ENCODE peak calls at places on chromosomes 16 and 17, in nine cellular contexts. O is fibroblast of pulmonary artery; X is ovary; C is activated CD8-positive, alpha-beta memory T cell treated with anti-CD3 and anti-CD28 coated beads, Interleukin-2, amount 10 ng/mL, durations not matched to agents 7 days and 5 days; D is effector memory CD4-positive, alpha-beta T cell; T is activated CD8-positive, alpha-beta T cell treated with anti-CD3 and anti-CD28 coated beads, Interleukin-2, amount 10 ng/mL, durations not matched to agents 7 days and 5 days; Z is stimulated activated naive CD8-positive, alpha-beta T cell treated with anti-CD3 and anti-CD28 coated beads, Interleukin-15, Interleukin-2, amounts not matched to agents 100 U/mL and 50 U/mL, for 24 hours; A is OCI-LY7; K is RWPE1. N is an unnamed sample.

GRCh38 chr17:81731271-81731670 is 19.2 kb downstream of the SLC25A10 start:
- DNase-seq in O (peak), X (no peak), C (no peak), D (no peak), T (no peak), Z (no peak), A (no peak), K (no peak), N (no peak)

GRCh38 chr17:79793924-79794304 is 3.0 kb downstream of the CBX8 start:
- DNase-seq in O (peak), X (no peak), C (no peak), D (no peak), T (no peak), Z (no peak), A (no peak), K (no peak), N (no peak)

GRCh38 chr17:79845601-79845949 is 6.3 kb upstream of the CBX4 start:
- DNase-seq in O (no peak), X (peak), C (no peak), D (no peak), T (no peak), Z (no peak), A (no peak), K (no peak), N (no peak)

GRCh38 chr16:3846595-3847091 is 33.9 kb downstream of the CREBBP start:
- DNase-seq in O (no peak), X (no peak), C (no peak), D (no peak), T (no peak), Z (no peak), A (no peak), K (no peak), N (no peak)

GRCh38 chr17:37084375-37084774 is 135.6 kb downstream of the AATF start:
- DNase-seq in O (no peak), X (no peak), C (no peak), D (no peak), T (no peak), Z (no peak), A (no peak), K (no peak), N (no peak)

GRCh38 chr17:55699178-55699865 is 23.3 kb downstream of the TMEM100 start:
- DNase-seq in O (no peak), X (no peak), C (no peak), D (no peak), T (no peak), Z (no peak), A (no peak), K (no peak), N (no peak)

GRCh38 chr17:81002013-81002384 is 10.4 kb downstream of the CHMP6 start:
- DNase-seq in O (no peak), X (no peak), C (no peak), D (no peak), T (no peak), Z (no peak), A (no peak), K (no peak), N (no peak)

GRCh38 chr17:76558210-76559095 is 18.6 kb downstream of the PRCD start:
- DNase-seq in O (peak), X (no peak), C (peak), D (no peak), T (peak), Z (no peak), A (peak), K (no peak), N (no peak)

GRCh38 chr16:9867176-9867575 is 315.1 kb downstream of the GRIN2A start:
- DNase-seq in O (no peak), X (no peak), C (no peak), D (no peak), T (no peak), Z (no peak), A (no peak), K (no peak), N (no peak)